ENCODE peak calls at places on chromosomes 2 and 18, in five cellular contexts. C is sigmoid colon, W is heart left ventricle, K is A549, M is adrenal gland. P is an unnamed sample.

GRCh38 chr18:59032308-59032707 is 107.4 kb upstream of the SEC11C start:
- DNase-seq in C (no peak), K (no peak), W (no peak), M (no peak), P (no peak)

GRCh38 chr18:30927517-30928075 is 114.9 kb downstream of the DSC3 start:
- DNase-seq in W (no peak), K (no peak), M (no peak), C (no peak), P (no peak)

GRCh38 chr18:76256897-76257500 is 238.0 kb downstream of the ZNF516 start:
- DNase-seq in M (no peak), W (no peak), K (peak), C (no peak), P (no peak)

GRCh38 chr2:70981421-70981820 is 3.0 kb downstream of the ANKRD53 start:
- DNase-seq in C (no peak), W (no peak), K (no peak), M (peak), P (no peak)

GRCh38 chr2:132776271-132776670 is 106.3 kb upstream of the LYPD1 start:
- DNase-seq in M (no peak), K (no peak), C (no peak), W (no peak), P (no peak)

GRCh38 chr2:195498839-195499490 is 158.1 kb upstream of the SLC39A10 start:
- DNase-seq in M (no peak), C (no peak), W (no peak), K (no peak), P (no peak)

GRCh38 chr18:48002933-48003365 is 72.5 kb upstream of the SMAD2 start:
- DNase-seq in W (peak), C (no peak), K (peak), M (peak), P (peak)

GRCh38 chr2:241491549-241492173 is 16.7 kb downstream of the STK25 start:
- DNase-seq in C (no peak), K (no peak), W (no peak), M (no peak), P (no peak)

GRCh38 chr18:48359626-48360025 is 49.6 kb downstream of the ZBTB7C start:
- DNase-seq in M (no peak), C (peak), W (peak), K (no peak), P (no peak)

GRCh38 chr2:71934595-71935263 is 212.9 kb downstream of the CYP26B1 start:
- DNase-seq in C (peak), K (no peak), M (peak), W (no peak), P (no peak)

GRCh38 chr2:11746376-11746806 is at the start of gene LPIN1:
- DNase-seq in K (peak), W (peak), M (peak), C (peak), P (peak)

GRCh38 chr2:9757430-9758287 is 85.6 kb upstream of the TAF1B start:
- DNase-seq in W (peak), C (no peak), M (no peak), K (no peak), P (no peak)

GRCh38 chr2:6780765-6781274 is 84.9 kb downstream of the CMPK2 start:
- DNase-seq in C (peak), M (peak), K (no peak), W (peak), P (no peak)

GRCh38 chr2:152097291-152098032 is 1.4 kb downstream of the CACNB4 start:
- DNase-seq in M (peak), K (peak), C (no peak), W (no peak), P (peak)

GRCh38 chr2:62089658-62090057 is 106.3 kb upstream of the B3GNT2 start:
- DNase-seq in C (no peak), M (no peak), W (no peak), K (no peak), P (no peak)

GRCh38 chr2:117984208-117984607 is 29.7 kb downstream of the CCDC93 start:
- DNase-seq in W (no peak), M (no peak), C (no peak), K (no peak), P (no peak)

GRCh38 chr18:29018976-29019375 is 842.0 kb upstream of the CDH2 start:
- DNase-seq in W (no peak), M (no peak), C (no peak), K (no peak), P (no peak)

GRCh38 chr18:35430721-35431441 is 53.7 kb upstream of the ZNF396 start:
- DNase-seq in C (no peak), M (no peak), W (no peak), K (no peak), P (no peak)

GRCh38 chr2:215280326-215280725 is 31.5 kb upstream of the ATIC start:
- DNase-seq in C (no peak), M (no peak), W (no peak), K (no peak), P (no peak)

GRCh38 chr18:24726727-24727539 is 266.5 kb downstream of the HRH4 start:
- DNase-seq in W (peak), M (peak), C (peak), K (peak), P (peak)

GRCh38 chr18:12840382-12840781 is 43.7 kb downstream of the PTPN2 start:
- DNase-seq in W (no peak), K (no peak), C (no peak), M (no peak), P (no peak)

GRCh38 chr2:229874647-229875046 is 47.2 kb downstream of the TRIP12 start:
- DNase-seq in M (no peak), C (no peak), W (no peak), K (no peak), P (no peak)

GRCh38 chr2:62270728-62271127 is 74.8 kb downstream of the B3GNT2 start:
- DNase-seq in M (peak), C (peak), W (peak), K (no peak), P (no peak)

GRCh38 chr2:195820373-195820772 is 163.3 kb downstream of the SLC39A10 start:
- DNase-seq in W (no peak), K (no peak), C (no peak), M (no peak), P (no peak)

GRCh38 chr18:37277753-37278152 is 287.8 kb downstream of the CELF4 start:
- DNase-seq in C (no peak), K (no peak), M (no peak), W (no peak), P (no peak)

GRCh38 chr2:118460425-118460824 is 372.2 kb downstream of the INSIG2 start:
- DNase-seq in M (no peak), K (no peak), C (no peak), W (no peak), P (no peak)

GRCh38 chr2:137255990-137256389 is 490.6 kb downstream of the THSD7B start:
- DNase-seq in K (no peak), C (no peak), W (no peak), M (no peak), P (peak)

GRCh38 chr2:46850742-46851141 is 64.9 kb downstream of the MCFD2 start:
- DNase-seq in W (peak), K (no peak), C (peak), M (peak), P (peak)

GRCh38 chr2:46749042-46749461 is 166.6 kb downstream of the MCFD2 start:
- DNase-seq in M (no peak), K (peak), W (no peak), C (no peak), P (peak)

GRCh38 chr2:219533930-219534661 is 9.5 kb downstream of the CHPF start:
- DNase-seq in M (no peak), K (no peak), C (no peak), W (no peak), P (no peak)

GRCh38 chr2:172829229-172829628 is 93.6 kb downstream of the RAPGEF4 start:
- DNase-seq in C (no peak), M (no peak), W (no peak), K (no peak), P (peak)

GRCh38 chr2:105442056-105442455 is 43.2 kb upstream of the FHL2 start:
- DNase-seq in W (no peak), M (no peak), K (no peak), C (no peak), P (no peak)

GRCh38 chr2:120597595-120598193 is 138.0 kb upstream of the GLI2 start:
- DNase-seq in K (no peak), W (no peak), C (no peak), M (no peak), P (no peak)

GRCh38 chr18:41395695-41396094 is 559.3 kb upstream of the PIK3C3 start:
- DNase-seq in C (no peak), W (no peak), M (no peak), K (no peak), P (no peak)

GRCh38 chr2:15638720-15639119 is 47.1 kb downstream of the DDX1 start:
- DNase-seq in W (no peak), K (no peak), C (no peak), M (no peak), P (no peak)

GRCh38 chr18:39350916-39351315 is 1785.3 kb upstream of the CELF4 start:
- DNase-seq in W (no peak), C (no peak), K (no peak), M (no peak), P (no peak)

GRCh38 chr18:51952844-51953243 is 387.2 kb upstream of the DCC start:
- DNase-seq in C (no peak), M (no peak), K (no peak), W (no peak), P (no peak)

GRCh38 chr2:158650646-158651357 is 144.3 kb upstream of the DAPL1 start:
- DNase-seq in W (no peak), C (no peak), M (no peak), K (no peak), P (no peak)

GRCh38 chr2:170148161-170148560 is 29.8 kb upstream of the MYO3B start:
- DNase-seq in K (no peak), M (no peak), C (no peak), W (no peak), P (no peak)

GRCh38 chr2:115171751-115172150 is 729.3 kb downstream of the DPP10 start:
- DNase-seq in M (no peak), C (no peak), W (no peak), K (no peak), P (no peak)

GRCh38 chr2:95009009-95009760 is 16.3 kb upstream of the MAL start:
- DNase-seq in K (no peak), M (no peak), W (no peak), C (no peak), P (no peak)
- TF ChIP-seq POLR2A in K (no peak), M (no peak), W (no peak), C (no peak), P (no peak)

GRCh38 chr2:164474873-164475272 is 146.4 kb downstream of the GRB14 start:
- DNase-seq in M (no peak), C (no peak), K (no peak), W (no peak), P (no peak)
- TF ChIP-seq POLR2A in M (no peak), C (no peak), K (no peak), W (no peak), P (no peak)

GRCh38 chr2:234493117-234493516 is 3.8 kb downstream of the ARL4C start:
- DNase-seq in M (no peak), W (no peak), K (no peak), C (peak), P (no peak)

GRCh38 chr2:234495801-234496441 is 960 bp downstream of the ARL4C start:
- DNase-seq in M (peak), C (no peak), K (no peak), W (peak), P (no peak)

GRCh38 chr2:234495076-234495800 is 1.6 kb downstream of the ARL4C start:
- DNase-seq in M (no peak), W (no peak), C (peak), K (no peak), P (no peak)

GRCh38 chr2:234492687-234493086 is 4.2 kb downstream of the ARL4C start:
- DNase-seq in K (no peak), W (no peak), C (no peak), M (no peak), P (no peak)

DNA sequence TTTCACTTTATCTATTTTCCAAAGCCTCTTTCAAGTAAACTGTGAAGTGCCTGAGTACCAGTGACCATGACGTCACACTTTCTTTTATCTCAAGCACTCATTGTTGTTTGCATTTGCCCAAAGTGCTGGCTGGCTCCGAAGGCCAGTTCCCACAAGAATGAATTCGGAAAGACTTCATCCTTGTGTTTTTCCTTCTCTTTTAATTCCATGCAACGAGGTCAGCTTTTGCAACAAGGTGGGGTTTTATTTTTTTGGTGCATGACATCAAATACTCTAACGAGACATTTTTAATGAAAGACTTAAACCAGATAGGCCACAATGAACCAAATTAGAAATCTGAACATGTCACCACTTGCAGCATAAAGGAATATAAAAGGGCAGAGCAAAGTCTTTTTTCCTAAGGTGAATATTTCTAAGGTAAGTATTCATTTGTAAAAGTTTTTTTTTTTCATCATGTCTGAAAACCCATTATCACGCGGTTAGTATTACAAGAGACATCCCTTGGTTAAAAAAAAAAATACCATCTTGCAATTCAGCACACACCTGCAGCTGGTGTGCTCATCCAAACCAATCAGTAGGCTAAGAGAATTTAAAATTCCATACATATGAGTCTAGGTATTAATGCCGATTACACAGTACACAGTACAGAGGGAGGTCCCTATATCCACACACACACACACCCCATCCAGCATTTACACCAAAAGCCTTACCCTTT is 2.4 kb downstream of the ARL4C start:
- DNase-seq in M (no peak), C (peak), W (no peak), K (peak), P (peak)
- TF ChIP-seq POLR2A in M (no peak), C (no peak), W (no peak), K (no peak), P (no peak)

GRCh38 chr18:26656944-26657536 is 108.7 kb upstream of the KCTD1 start:
- DNase-seq in W (peak), M (peak), C (peak), K (peak), P (peak)
- TF ChIP-seq POLR2A in W (peak), M (peak), C (no peak), K (peak), P (no peak)

DNA sequence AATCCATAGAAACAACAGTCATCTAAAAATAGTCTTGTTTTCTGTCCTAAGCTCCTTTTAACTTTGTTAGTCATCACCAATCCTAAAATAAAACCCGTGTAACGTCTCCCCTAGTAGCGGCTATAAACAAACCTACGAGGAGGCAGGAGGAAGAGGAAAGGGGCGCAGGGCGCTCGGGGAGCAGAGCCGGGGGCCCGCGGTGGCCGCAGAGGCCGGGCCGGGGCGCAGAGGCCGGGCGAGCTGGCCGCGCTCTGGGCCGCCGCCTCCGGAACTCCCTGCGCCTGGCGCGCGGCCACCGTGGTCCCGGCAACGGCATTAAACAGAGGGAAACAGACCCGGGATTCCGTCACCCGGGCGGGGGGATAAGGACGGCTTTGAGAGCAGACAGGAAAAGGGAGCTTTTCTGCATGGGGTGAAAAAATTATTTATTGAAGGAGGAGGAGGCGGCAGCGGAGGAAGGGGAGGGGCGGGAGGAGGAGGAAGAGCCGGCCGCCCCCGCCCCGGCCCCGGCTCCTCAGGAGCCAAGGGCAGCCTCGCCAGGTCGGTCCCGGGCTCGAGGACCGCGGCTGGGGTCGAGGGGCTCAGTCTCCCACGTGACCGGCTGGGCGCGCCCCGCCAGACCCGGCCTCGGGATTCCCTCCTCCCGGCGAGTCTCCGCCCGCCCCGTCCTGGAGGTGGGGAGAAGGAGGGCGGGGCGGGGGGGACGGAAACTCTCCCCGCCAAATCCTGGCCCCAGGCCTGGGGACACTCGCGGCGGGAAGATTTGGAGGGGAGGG is 1.9 kb upstream of the NFATC1 start:
- DNase-seq in W (peak), C (peak), K (peak), M (peak), P (peak)
- TF ChIP-seq POLR2A in W (peak), C (no peak), K (no peak), M (no peak), P (no peak)

DNA sequence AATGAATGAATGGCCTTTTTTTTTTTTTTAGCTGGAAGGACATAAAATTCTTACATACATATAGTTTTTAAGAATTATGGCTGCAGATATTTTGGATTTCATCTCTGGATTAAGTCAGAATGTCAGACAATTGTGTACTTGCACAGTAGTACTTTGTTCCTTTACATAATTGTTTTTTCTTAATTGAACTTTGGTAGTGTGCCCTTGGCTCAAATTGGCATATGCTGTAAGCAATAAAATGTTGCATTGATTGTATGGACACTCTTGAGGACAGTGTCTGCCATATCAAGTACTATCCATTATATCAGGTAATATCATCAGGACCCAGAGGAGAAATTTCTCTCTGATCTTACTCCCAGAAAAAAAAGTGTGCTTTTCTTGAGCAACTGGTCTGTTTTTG is 15.2 kb downstream of the ZC3H6 start:
- DNase-seq in M (no peak), K (no peak), W (no peak), C (no peak), P (no peak)
- TF ChIP-seq POLR2A in M (no peak), K (no peak), W (no peak), C (no peak), P (no peak)

DNA sequence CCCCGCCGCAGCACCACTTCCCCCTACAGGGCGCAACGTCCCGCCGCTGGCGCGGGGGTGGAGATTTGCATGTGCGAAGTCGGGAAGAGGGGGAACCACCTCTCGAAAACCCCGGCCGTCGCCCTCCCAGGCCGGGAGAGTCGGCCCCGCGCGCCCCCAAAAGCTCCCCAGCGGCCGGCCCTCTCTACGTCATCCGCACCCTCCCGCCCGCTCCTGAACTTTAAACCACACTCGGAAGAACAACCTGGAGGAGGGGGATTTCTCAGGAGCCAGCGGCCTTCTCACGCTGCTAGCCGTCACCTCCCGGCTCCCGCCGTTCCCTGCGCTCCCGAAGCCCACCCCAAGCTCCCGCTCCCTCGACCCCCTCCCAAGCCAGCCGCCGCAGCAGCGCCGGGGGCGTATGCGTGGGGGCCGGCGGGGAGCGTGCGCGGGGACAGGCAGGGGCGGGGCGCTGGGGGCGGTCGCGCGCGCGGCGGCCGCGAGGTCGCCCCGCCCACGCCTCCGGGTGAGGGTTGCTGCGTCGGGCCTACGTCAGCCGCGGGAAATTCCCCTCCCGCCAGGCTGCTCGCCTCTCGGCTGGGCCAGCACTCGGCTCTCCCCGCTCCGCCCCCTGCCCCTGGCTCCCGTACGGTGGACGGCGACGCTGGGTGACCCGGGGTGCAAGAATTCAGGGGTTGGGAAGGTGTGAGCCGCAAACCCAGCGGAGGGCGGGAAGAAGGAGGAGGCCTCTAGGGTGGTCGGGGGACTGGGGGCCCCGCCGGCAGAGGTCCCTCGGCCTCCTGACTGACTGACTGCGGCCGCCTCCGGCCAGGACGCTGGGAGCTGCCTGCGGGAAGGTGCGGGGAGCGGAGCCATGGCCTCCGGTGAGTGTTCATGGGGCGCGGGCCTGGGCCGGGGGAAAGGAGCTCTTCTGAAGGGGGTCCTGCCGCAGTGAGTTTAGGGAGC is at the start of gene REL:
- DNase-seq in C (peak), W (peak), M (peak), K (peak), P (peak)
- TF ChIP-seq POLR2A in C (peak), W (peak), M (peak), K (no peak), P (peak)

P was measured in H54.